ENCODE peak calls at places on chromosomes 13 and 19, in five cellular contexts. M, L, B, E and R are unnamed samples.

GRCh38 chr19:35357867-35358573 is at the start of gene FFAR3:
- DNase-seq in B (no peak), L (peak; percentile 63), E (no peak), M (no peak), R (no peak)

GRCh38 chr19:4730740-4731171 is 7.1 kb upstream of the DPP9 start:
- DNase-seq in M (peak; percentile 73), E (no peak), B (no peak), L (no peak), R (no peak)

GRCh38 chr13:99057310-99057975 is 79.6 kb upstream of the DOCK9 start:
- DNase-seq in M (no peak), L (no peak), B (no peak), E (no peak), R (no peak)

GRCh38 chr13:98143601-98144500 is 957 bp downstream of the FARP1 start:
- DNase-seq in L (no peak), E (peak; percentile 50), M (peak; percentile 38), B (no peak), R (no peak)

GRCh38 chr13:42140494-42140893 is 92.0 kb downstream of the DGKH start:
- DNase-seq in E (no peak), M (no peak), L (no peak), B (no peak), R (no peak)

GRCh38 chr13:100363874-100364273 is 224.7 kb downstream of the GGACT start:
- DNase-seq in M (no peak), B (peak; percentile 24), E (no peak), L (no peak), R (no peak)

GRCh38 chr13:25153736-25154135 is 18.4 kb downstream of the AMER2 start:
- DNase-seq in L (no peak), B (no peak), E (no peak), M (no peak), R (no peak)

GRCh38 chr13:19888799-19889198 is 25.4 kb upstream of the ZMYM5 start:
- DNase-seq in E (no peak), L (no peak), M (no peak), B (no peak), R (no peak)

GRCh38 chr13:33087790-33088189 is 71.6 kb downstream of the KL start:
- DNase-seq in M (no peak), B (no peak), E (no peak), L (no peak), R (no peak)

GRCh38 chr19:15379996-15380647 is 535 bp upstream of the AKAP8 start:
- DNase-seq in L (peak; percentile 74), M (no peak), B (peak; percentile 12), E (peak; percentile 50), R (no peak)

GRCh38 chr19:1512671-1513491 is at the start of gene ADAMTSL5:
- DNase-seq in L (no peak), E (peak; percentile 86), B (no peak), M (peak; percentile 81), R (no peak)

GRCh38 chr13:106534844-106535551 is 464 bp downstream of the EFNB2 start:
- DNase-seq in E (peak; percentile 51), B (no peak), L (peak; percentile 77), M (peak; percentile 49), R (no peak)

GRCh38 chr19:973726-974563 is 10.2 kb upstream of the WDR18 start:
- DNase-seq in E (no peak), M (no peak), B (no peak), L (no peak), R (no peak)

GRCh38 chr13:36086117-36086516 is 45.1 kb downstream of the DCLK1 start:
- DNase-seq in L (no peak), E (no peak), M (no peak), B (no peak), R (no peak)

GRCh38 chr19:1862068-1862423 is 1.3 kb downstream of the KLF16 start:
- DNase-seq in B (no peak), E (no peak), L (no peak), M (no peak), R (no peak)

GRCh38 chr13:106299616-106300015 is 235.8 kb downstream of the EFNB2 start:
- DNase-seq in L (no peak), M (no peak), E (no peak), B (no peak), R (no peak)

GRCh38 chr19:1933245-1933644 is 7.7 kb upstream of the CSNK1G2 start:
- DNase-seq in E (no peak), B (no peak), L (no peak), M (no peak), R (no peak)

GRCh38 chr13:24894972-24895300 is 131.0 kb downstream of the RNF17 start:
- DNase-seq in B (no peak), L (no peak), E (no peak), M (no peak), R (no peak)

GRCh38 chr19:23415561-23416191 is 20.4 kb upstream of the ZNF91 start:
- DNase-seq in B (no peak), E (peak; percentile 33), L (no peak), M (peak; percentile 35), R (no peak)

GRCh38 chr19:33905473-33905936 is 108.8 kb downstream of the KCTD15 start:
- DNase-seq in E (no peak), M (no peak), L (no peak), B (peak; percentile 6), R (no peak)

GRCh38 chr13:35365885-35366284 is 110.6 kb downstream of the MAB21L1 start:
- DNase-seq in B (no peak), E (no peak), M (no peak), L (no peak), R (no peak)

GRCh38 chr13:100870898-100871297 is 196.3 kb upstream of the TMTC4 start:
- DNase-seq in L (no peak), E (no peak), B (no peak), M (no peak), R (no peak)

GRCh38 chr19:2237051-2237868 is 636 bp downstream of the SF3A2 start:
- DNase-seq in B (no peak), M (no peak), L (no peak), E (no peak), R (no peak)